ENCODE peak calls at places on chromosome 14, in seven cellular contexts. R is heart right ventricle; A is activated CD8-positive, alpha-beta T cell treated with anti-CD3 and anti-CD28 coated beads, Interleukin-2, amount 10 ng/mL, durations not matched to agents 7 days and 5 days; W is EL; E is fibroblast of villous mesenchyme; B is NCI-H1417; L is Calu3. V is an unnamed sample.

GRCh38 chr14:97312910-97313309 is 515.7 kb downstream of the VRK1 start:
- DNase-seq in R (no peak), A (no peak), W (no peak), E (no peak), B (no peak), L (no peak), V (no peak)

GRCh38 chr14:68563256-68564131 is 229.4 kb downstream of the ZFP36L1 start:
- DNase-seq in R (no peak), A (no peak), W (peak), E (peak), B (no peak), L (no peak), V (no peak)

GRCh38 chr14:72559227-72559626 is 334.7 kb downstream of the DPF3 start:
- DNase-seq in R (no peak), A (no peak), W (peak), E (no peak), B (no peak), L (no peak), V (no peak)

GRCh38 chr14:72416892-72417291 is 477.0 kb downstream of the DPF3 start:
- DNase-seq in R (no peak), A (no peak), W (no peak), E (no peak), B (peak), L (peak), V (no peak)

GRCh38 chr14:54483073-54483745 is 5.6 kb downstream of the GMFB start:
- DNase-seq in R (no peak), A (no peak), W (no peak), E (no peak), B (no peak), L (no peak), V (no peak)

GRCh38 chr14:29724991-29725390 is 202.7 kb downstream of the PRKD1 start:
- DNase-seq in R (no peak), A (no peak), W (no peak), E (peak), B (no peak), L (peak), V (no peak)

GRCh38 chr14:105335735-105336476 is 21.4 kb downstream of the PACS2 start:
- DNase-seq in R (peak), A (no peak), W (no peak), E (no peak), B (no peak), L (no peak), V (no peak)

GRCh38 chr14:50249118-50249775 is 17.9 kb upstream of the SOS2 start:
- DNase-seq in R (no peak), A (no peak), W (no peak), E (peak), B (no peak), L (no peak), V (no peak)

GRCh38 chr14:71266994-71267636 is 359.9 kb downstream of the PCNX1 start:
- DNase-seq in R (no peak), A (peak), W (peak), E (peak), B (no peak), L (no peak), V (no peak)

GRCh38 chr14:40467969-40468368 is 1035.7 kb upstream of the FBXO33 start:
- DNase-seq in R (no peak), A (no peak), W (no peak), E (no peak), B (no peak), L (no peak), V (no peak)

GRCh38 chr14:92039073-92039719 is 663 bp downstream of the TRIP11 start:
- DNase-seq in R (no peak), A (peak), W (peak), E (peak), B (peak), L (peak), V (no peak)

GRCh38 chr14:61469771-61470170 is 148.4 kb downstream of the PRKCH start:
- DNase-seq in R (no peak), A (no peak), W (no peak), E (no peak), B (no peak), L (no peak), V (no peak)

GRCh38 chr14:24144451-24144850 is 2.0 kb downstream of the PSME2 start:
- DNase-seq in R (no peak), A (no peak), W (no peak), E (no peak), B (no peak), L (no peak), V (no peak)

GRCh38 chr14:100868621-100869370 is 34.7 kb downstream of the RTL1 start:
- DNase-seq in R (no peak), A (no peak), W (no peak), E (no peak), B (no peak), L (no peak), V (peak)

GRCh38 chr14:65958664-65959562 is 527.3 kb upstream of the CCDC196 start:
- DNase-seq in R (no peak), A (no peak), W (peak), E (peak), B (peak), L (no peak), V (no peak)

GRCh38 chr14:58104808-58105207 is 47.2 kb downstream of the ARMH4 start:
- DNase-seq in R (no peak), A (no peak), W (peak), E (peak), B (no peak), L (no peak), V (no peak)

GRCh38 chr14:97824218-97824617 is 1027.0 kb downstream of the VRK1 start:
- DNase-seq in R (no peak), A (no peak), W (no peak), E (no peak), B (no peak), L (no peak), V (no peak)

GRCh38 chr14:68393178-68393763 is 399.6 kb downstream of the ZFP36L1 start:
- DNase-seq in R (no peak), A (no peak), W (no peak), E (no peak), B (no peak), L (no peak), V (no peak)

GRCh38 chr14:82776958-82777357 is 1243.3 kb upstream of the SEL1L start:
- DNase-seq in R (no peak), A (no peak), W (no peak), E (no peak), B (no peak), L (no peak), V (no peak)

GRCh38 chr14:92653162-92653651 is 95.2 kb downstream of the LGMN start:
- DNase-seq in R (no peak), A (peak), W (no peak), E (no peak), B (no peak), L (no peak), V (no peak)

GRCh38 chr14:100402631-100403030 is 79.5 kb downstream of the SLC25A47 start:
- DNase-seq in R (no peak), A (no peak), W (peak), E (no peak), B (no peak), L (no peak), V (no peak)

GRCh38 chr14:65377576-65377975 is 35.0 kb upstream of the FUT8 start:
- DNase-seq in R (no peak), A (no peak), W (no peak), E (peak), B (no peak), L (no peak), V (no peak)